ENCODE peak calls at places on chromosomes 4 and X, in six cellular contexts. A is activated B cell treated with CpG ODN at 0.5 μM for 24 hours, E is pancreas, H is dorsolateral prefrontal cortex, U is esophagus muscularis mucosa, B is MCF 10A. N is an unnamed sample.

GRCh38 chrX:43585922-43586321 is 70.2 kb upstream of the MAOA start:
- DNase-seq in A (no peak), E (no peak), H (no peak), U (no peak), B (no peak), N (no peak)

GRCh38 chr4:154293427-154293826 is 198.2 kb downstream of the DCHS2 start:
- DNase-seq in A (no peak), E (no peak), H (no peak), U (no peak), B (no peak), N (no peak)

GRCh38 chr4:100510551-100510950 is 7.3 kb downstream of the EMCN start:
- DNase-seq in A (no peak), E (no peak), H (no peak), U (no peak), B (no peak), N (no peak)

GRCh38 chrX:110045421-110045820 is 42.5 kb downstream of the TMEM164 start:
- DNase-seq in A (no peak), E (peak; percentile 18), H (no peak), U (no peak), B (no peak), N (no peak)

GRCh38 chrX:17595456-17596035 is 141.7 kb upstream of the SCML1 start:
- DNase-seq in A (no peak), E (no peak), H (no peak), U (no peak), B (peak; percentile 41), N (no peak)

GRCh38 chr4:123397276-123398150 is 918 bp downstream of the SPRY1 start:
- DNase-seq in A (peak; percentile 43), E (peak; percentile 65), H (no peak), U (no peak), B (peak; percentile 69), N (peak; percentile 59)

GRCh38 chr4:155889036-155889793 is 14.3 kb upstream of the TDO2 start:
- DNase-seq in A (no peak), E (no peak), H (no peak), U (no peak), B (peak; percentile 90), N (no peak)

GRCh38 chr4:156298230-156298629 is 344.6 kb upstream of the CTSO start:
- DNase-seq in A (no peak), E (no peak), H (no peak), U (no peak), B (no peak), N (no peak)

GRCh38 chr4:168522829-168523228 is 26.0 kb downstream of the PALLD start:
- DNase-seq in A (no peak), E (no peak), H (no peak), U (no peak), B (no peak), N (no peak)

GRCh38 chrX:135009057-135009605 is 13.2 kb downstream of the RTL8B start:
- DNase-seq in A (no peak), E (no peak), H (no peak), U (no peak), B (no peak), N (no peak)

GRCh38 chr4:80393246-80393969 is 57.9 kb downstream of the CFAP299 start:
- DNase-seq in A (no peak), E (no peak), H (no peak), U (no peak), B (peak; percentile 62), N (no peak)

GRCh38 chr4:15906024-15906443 is 32.5 kb downstream of the FGFBP1 start:
- DNase-seq in A (no peak), E (peak; percentile 28), H (no peak), U (no peak), B (peak; percentile 99), N (no peak)

GRCh38 chr4:122764808-122765189 is 32.3 kb downstream of the BBS12 start:
- DNase-seq in A (no peak), E (no peak), H (no peak), U (no peak), B (peak; percentile 76), N (no peak)

GRCh38 chr4:109554971-109555370 is 5.1 kb upstream of the MCUB start:
- DNase-seq in A (no peak), E (no peak), H (no peak), U (no peak), B (no peak), N (no peak)

GRCh38 chr4:38162240-38162784 is 202.1 kb downstream of the PTTG2 start:
- DNase-seq in A (no peak), E (peak; percentile 65), H (no peak), U (no peak), B (peak; percentile 94), N (no peak)

GRCh38 chrX:10039821-10040793 is 72.9 kb downstream of the CLDN34 start:
- DNase-seq in A (no peak), E (no peak), H (no peak), U (no peak), B (peak; percentile 61), N (no peak)

GRCh38 chrX:16931371-16931770 is 15.1 kb upstream of the REPS2 start:
- DNase-seq in A (no peak), E (no peak), H (no peak), U (no peak), B (no peak), N (no peak)

GRCh38 chr4:73257995-73258667 is 467 bp downstream of the ANKRD17 start:
- DNase-seq in A (no peak), E (peak; percentile 36), H (no peak), U (no peak), B (peak; percentile 45), N (no peak)

GRCh38 chr4:82429728-82430192 is 502 bp downstream of the HNRNPDL start:
- DNase-seq in A (no peak), E (no peak), H (no peak), U (no peak), B (no peak), N (no peak)

GRCh38 chr4:150117094-150117493 is 38.8 kb downstream of the DCLK2 start:
- DNase-seq in A (no peak), E (no peak), H (peak; percentile 75), U (no peak), B (no peak), N (no peak)

GRCh38 chrX:150060406-150060805 is 122.1 kb upstream of the EOLA2 start:
- DNase-seq in A (no peak), E (no peak), H (no peak), U (no peak), B (no peak), N (no peak)

GRCh38 chr4:9765091-9765490 is 16.3 kb upstream of the DRD5 start:
- DNase-seq in A (no peak), E (no peak), H (peak; percentile 40), U (no peak), B (peak; percentile 35), N (peak; percentile 32)

GRCh38 chr4:10093801-10094552 is 22.6 kb downstream of the WDR1 start:
- DNase-seq in A (no peak), E (no peak), H (no peak), U (no peak), B (no peak), N (no peak)

GRCh38 chrX:9707306-9708015 is 58.2 kb downstream of the GPR143 start:
- DNase-seq in A (no peak), E (no peak), H (no peak), U (no peak), B (no peak), N (no peak)

GRCh38 chr4:176834531-176834930 is 41.8 kb upstream of the VEGFC start:
- DNase-seq in A (no peak), E (no peak), H (no peak), U (no peak), B (no peak), N (no peak)

GRCh38 chr4:47696823-47697222 is 141.0 kb downstream of the CORIN start:
- DNase-seq in A (no peak), E (no peak), H (no peak), U (no peak), B (no peak), N (no peak)

GRCh38 chr4:47694322-47694721 is 143.5 kb downstream of the CORIN start:
- DNase-seq in A (no peak), E (no peak), H (no peak), U (no peak), B (no peak), N (no peak)

GRCh38 chr4:47690611-47691010 is 147.3 kb downstream of the CORIN start:
- DNase-seq in A (no peak), E (no peak), H (no peak), U (no peak), B (no peak), N (no peak)

GRCh38 chr4:47692691-47693090 is 145.2 kb downstream of the CORIN start:
- DNase-seq in A (no peak), E (no peak), H (no peak), U (no peak), B (no peak), N (no peak)
- TF ChIP-seq CTCF in A (no peak), E (no peak), H (no peak), U (no peak), B (no peak), N (no peak)

DNA sequence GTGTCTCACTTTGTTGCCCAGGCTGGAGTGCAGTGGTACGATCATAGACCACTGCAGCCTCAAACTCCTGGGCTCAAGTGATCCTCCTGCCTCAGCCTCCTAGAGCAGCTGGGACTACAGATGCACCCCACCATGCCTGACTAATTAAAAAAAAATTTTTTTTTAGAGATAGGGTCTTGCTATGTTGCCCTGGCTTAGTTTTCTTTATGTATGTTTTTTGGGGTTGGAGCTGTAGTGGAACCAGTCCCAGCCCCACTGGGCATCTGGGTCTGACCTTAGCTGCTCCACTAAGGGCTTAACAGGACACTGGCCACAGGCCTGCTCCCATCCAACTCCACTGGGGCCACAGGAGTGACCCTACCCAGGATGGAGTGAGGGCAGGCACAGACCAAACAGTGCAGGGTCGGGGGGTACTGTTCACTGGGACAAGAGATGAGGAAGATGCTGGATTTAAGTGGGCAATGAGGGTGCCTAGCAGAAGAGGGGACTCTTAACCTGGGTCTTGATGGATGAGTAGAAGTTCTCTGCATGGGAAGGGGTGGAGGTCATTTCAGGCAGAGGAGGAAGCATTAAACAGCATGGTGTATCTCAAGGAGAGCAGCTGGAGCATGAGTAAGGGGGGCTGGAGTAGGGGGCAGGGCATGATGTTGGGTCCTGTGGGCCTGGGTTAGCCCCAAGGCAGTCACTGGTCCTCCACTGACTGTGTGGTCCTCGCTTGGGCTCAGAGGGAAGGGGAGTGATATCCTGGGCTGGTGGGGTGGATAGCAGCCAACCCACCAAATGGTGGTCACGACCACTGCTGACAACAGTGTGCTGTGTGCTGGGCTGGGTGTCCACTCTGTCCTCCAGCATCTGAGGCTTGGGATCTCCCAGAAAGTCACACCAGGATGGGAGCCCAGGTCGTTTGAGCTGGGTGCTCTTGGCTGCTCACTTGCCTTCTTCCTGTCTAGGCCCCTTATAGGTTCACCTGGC is 24.1 kb upstream of the ADD1 start:
- DNase-seq in A (no peak), E (no peak), H (no peak), U (no peak), B (no peak), N (no peak)
- TF ChIP-seq CTCF in A (no peak), E (no peak), H (no peak), U (no peak), B (no peak), N (no peak)

GRCh38 chrX:99798951-99799350 is 611.1 kb downstream of the PCDH19 start:
- DNase-seq in A (no peak), E (no peak), H (no peak), U (no peak), B (no peak), N (no peak)

GRCh38 chrX:99800016-99800415 is 610.1 kb downstream of the PCDH19 start:
- DNase-seq in A (no peak), E (no peak), H (no peak), U (no peak), B (no peak), N (no peak)

GRCh38 chrX:99795495-99795894 is 614.6 kb downstream of the PCDH19 start:
- DNase-seq in A (no peak), E (no peak), H (no peak), U (no peak), B (no peak), N (no peak)
- TF ChIP-seq CTCF in A (no peak), E (no peak), H (no peak), U (no peak), B (no peak), N (peak; percentile 22)

GRCh38 chr4:113293673-113294072 is 244.2 kb downstream of the ANK2 start:
- DNase-seq in A (no peak), E (no peak), H (no peak), U (no peak), B (no peak), N (no peak)
- TF ChIP-seq CTCF in A (no peak), E (no peak), H (no peak), U (no peak), B (no peak), N (no peak)

N was measured in neural crest cell.